ENCODE peak calls at places on chromosomes 12 and 14, in six cellular contexts. P is IMR-90, E is neuronal stem cell, I is mesenchymal stem cell, M is H9, L is H1. F is an unnamed sample.
A peak's percentile ranks its signal among the peaks of the same experiment; 100 is the strongest.

GRCh38 chr12:45989857-45990467 is 412 bp downstream of the SCAF11 start:
- DNase-seq in I (peak; percentile 79), P (peak; percentile 47), M (peak; percentile 56), L (no peak), E (peak; percentile 56), F (peak; percentile 68)

GRCh38 chr12:124174406-124174805 is 120.5 kb upstream of the RFLNA start:
- DNase-seq in M (no peak), I (peak; percentile 69), L (no peak), P (no peak), E (no peak), F (no peak)

GRCh38 chr12:5524116-5524768 is 92.3 kb downstream of the NTF3 start:
- DNase-seq in P (no peak), M (no peak), L (no peak), E (no peak), I (no peak), F (no peak)

GRCh38 chr12:52063986-52064649 is 5.7 kb upstream of the ATG101 start:
- DNase-seq in P (peak; percentile 97), M (no peak), I (peak; percentile 87), L (no peak), E (no peak), F (no peak)

GRCh38 chr12:91178139-91178561 is 4.5 kb downstream of the DCN start:
- DNase-seq in E (no peak), P (peak; percentile 62), M (no peak), L (no peak), I (peak; percentile 55), F (peak; percentile 15)

GRCh38 chr12:130933269-130933995 is 20.3 kb upstream of the ADGRD1 start:
- DNase-seq in P (no peak), I (no peak), E (no peak), L (no peak), M (no peak), F (no peak)

GRCh38 chr14:32073537-32074189 is 3.4 kb upstream of the ARHGAP5 start:
- DNase-seq in L (no peak), E (peak; percentile 62), M (no peak), P (peak; percentile 82), I (peak; percentile 86), F (peak; percentile 79)

GRCh38 chr14:100890044-100890443 is 13.5 kb downstream of the RTL1 start:
- DNase-seq in P (no peak), M (no peak), L (no peak), E (no peak), I (no peak), F (no peak)

GRCh38 chr12:48194780-48195179 is 8.3 kb downstream of the OR10AD1 start:
- DNase-seq in M (no peak), P (no peak), I (peak; percentile 54), L (no peak), E (no peak), F (no peak)

GRCh38 chr14:26766726-26767125 is 168.9 kb upstream of the NOVA1 start:
- DNase-seq in L (no peak), I (no peak), M (no peak), E (no peak), P (no peak), F (no peak)

GRCh38 chr12:12008232-12008850 is 62.4 kb upstream of the BCL2L14 start:
- DNase-seq in I (no peak), M (peak; percentile 63), L (no peak), P (no peak), E (no peak), F (no peak)

GRCh38 chr12:116236148-116236731 is 41.3 kb downstream of the MED13L start:
- DNase-seq in E (no peak), P (peak; percentile 54), M (no peak), L (no peak), I (peak; percentile 75), F (peak; percentile 70)

GRCh38 chr14:51614707-51615106 is 37.0 kb upstream of the FRMD6 start:
- DNase-seq in M (no peak), I (no peak), P (peak; percentile 55), L (no peak), E (no peak), F (no peak)

GRCh38 chr12:92208613-92209121 is 63.0 kb upstream of the BTG1 start:
- DNase-seq in L (no peak), E (no peak), I (peak; percentile 73), P (peak; percentile 31), M (no peak), F (peak; percentile 19)

GRCh38 chr12:80264386-80264785 is 165.0 kb downstream of the OTOGL start:
- DNase-seq in L (no peak), I (no peak), M (no peak), P (no peak), E (no peak), F (no peak)

GRCh38 chr12:93336344-93336743 is 41.4 kb upstream of the NUDT4 start:
- DNase-seq in L (no peak), E (peak; percentile 18), I (peak; percentile 49), M (no peak), P (peak; percentile 22), F (peak; percentile 24)

GRCh38 chr14:77654001-77654431 is 37.6 kb upstream of the SPTLC2 start:
- DNase-seq in M (peak; percentile 45), P (no peak), E (peak; percentile 49), L (no peak), I (no peak), F (no peak)

GRCh38 chr14:104874110-104874531 is 9.1 kb downstream of the CEP170B start:
- DNase-seq in I (no peak), E (no peak), M (no peak), P (no peak), L (no peak), F (no peak)

GRCh38 chr14:60655898-60656754 is 6.8 kb upstream of the SIX1 start:
- DNase-seq in E (peak; percentile 32), L (no peak), M (peak; percentile 48), I (peak; percentile 44), P (peak; percentile 25), F (peak; percentile 63)

DNA sequence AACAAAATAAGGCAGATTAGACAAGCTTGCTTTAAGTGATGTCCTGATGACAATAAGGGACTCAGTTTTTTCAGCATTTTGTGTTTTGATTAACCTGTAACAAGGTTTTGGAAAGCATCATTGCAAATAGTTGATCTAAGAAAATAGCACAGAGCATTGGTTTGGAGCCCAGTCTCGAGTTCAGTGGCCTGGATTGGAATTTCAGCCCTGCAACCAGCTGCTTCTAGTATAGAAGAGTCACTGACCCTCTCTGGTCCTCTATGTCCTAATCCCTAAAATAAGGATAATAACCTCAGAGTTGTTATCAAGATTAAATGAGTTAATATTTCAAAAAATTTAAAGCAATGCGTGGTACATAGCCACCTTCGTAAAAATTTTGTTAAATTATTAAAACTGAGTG is 25.5 kb downstream of the PDZRN4 start:
- DNase-seq in P (no peak), M (no peak), I (no peak), L (no peak), E (no peak), F (no peak)
- H2BK15ac ChIP-seq in P (no peak overlapping the region), M (no peak overlapping the region), I (no peak overlapping the region), L (no peak overlapping the region), E (no peak overlapping the region), F (no peak overlapping the region)

GRCh38 chr14:75322746-75323145 is 44.1 kb downstream of the FOS start:
- DNase-seq in E (no peak), I (no peak), L (no peak), P (no peak), M (peak; percentile 43), F (peak; percentile 53)

GRCh38 chr14:75318353-75318752 is 39.7 kb downstream of the FOS start:
- DNase-seq in L (no peak), E (no peak), M (no peak), I (no peak), P (no peak), F (no peak)

GRCh38 chr14:75319021-75319420 is 40.4 kb downstream of the FOS start:
- DNase-seq in I (no peak), E (no peak), P (no peak), M (no peak), L (no peak), F (no peak)

GRCh38 chr14:75328575-75328974 is 49.9 kb downstream of the FOS start:
- DNase-seq in E (no peak), M (no peak), P (no peak), L (no peak), I (no peak), F (no peak)

DNA sequence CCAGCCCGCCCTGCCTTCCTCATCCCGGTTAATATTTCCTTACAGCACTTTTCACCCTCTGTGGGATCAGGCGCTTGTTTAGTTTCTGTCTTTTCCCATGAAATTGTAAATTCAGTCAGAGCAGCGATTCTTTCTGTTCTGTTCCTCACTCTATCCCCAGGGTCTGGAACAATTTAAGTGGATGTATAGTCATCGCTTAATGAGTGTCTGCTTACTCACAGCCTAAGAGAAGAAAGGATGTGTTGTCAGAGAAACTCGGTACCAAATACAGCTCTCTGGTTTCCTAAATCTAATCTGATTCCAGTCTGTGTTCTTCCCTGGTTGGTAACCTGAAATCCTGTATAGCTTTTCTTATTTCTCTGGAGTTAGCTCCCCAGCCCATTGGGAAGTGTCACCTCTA is 44.9 kb downstream of the FOS start:
- DNase-seq in M (no peak), L (no peak), I (no peak), P (peak; percentile 27), E (no peak), F (no peak)
- H2BK15ac ChIP-seq in M (no peak overlapping the region), L (no peak overlapping the region), I (no peak overlapping the region), P (no peak overlapping the region), E (no peak overlapping the region), F (no peak overlapping the region)

GRCh38 chr12:54448344-54448743 is 25.1 kb downstream of the GTSF1 start:
- DNase-seq in L (no peak), E (no peak), M (no peak), P (no peak), I (no peak), F (no peak)
- H2BK15ac ChIP-seq in L (no peak overlapping the region), E (no peak overlapping the region), M (no peak overlapping the region), P (no peak overlapping the region), I (no peak overlapping the region), F (no peak overlapping the region)

GRCh38 chr12:4106617-4107016 is 166.9 kb upstream of the CCND2 start:
- DNase-seq in E (no peak), M (no peak), I (no peak), P (no peak), L (no peak), F (no peak)

GRCh38 chr12:4107436-4107878 is 166.1 kb upstream of the CCND2 start:
- DNase-seq in I (peak; percentile 80), P (peak; percentile 53), M (peak; percentile 78), E (no peak), L (peak; percentile 15), F (peak; percentile 90)

GRCh38 chr12:4109826-4110225 is 163.7 kb upstream of the CCND2 start:
- DNase-seq in E (no peak), L (no peak), I (no peak), M (no peak), P (no peak), F (no peak)

GRCh38 chr12:4108803-4109345 is 164.7 kb upstream of the CCND2 start:
- DNase-seq in I (no peak), E (no peak), L (no peak), P (no peak), M (no peak), F (no peak)

DNA sequence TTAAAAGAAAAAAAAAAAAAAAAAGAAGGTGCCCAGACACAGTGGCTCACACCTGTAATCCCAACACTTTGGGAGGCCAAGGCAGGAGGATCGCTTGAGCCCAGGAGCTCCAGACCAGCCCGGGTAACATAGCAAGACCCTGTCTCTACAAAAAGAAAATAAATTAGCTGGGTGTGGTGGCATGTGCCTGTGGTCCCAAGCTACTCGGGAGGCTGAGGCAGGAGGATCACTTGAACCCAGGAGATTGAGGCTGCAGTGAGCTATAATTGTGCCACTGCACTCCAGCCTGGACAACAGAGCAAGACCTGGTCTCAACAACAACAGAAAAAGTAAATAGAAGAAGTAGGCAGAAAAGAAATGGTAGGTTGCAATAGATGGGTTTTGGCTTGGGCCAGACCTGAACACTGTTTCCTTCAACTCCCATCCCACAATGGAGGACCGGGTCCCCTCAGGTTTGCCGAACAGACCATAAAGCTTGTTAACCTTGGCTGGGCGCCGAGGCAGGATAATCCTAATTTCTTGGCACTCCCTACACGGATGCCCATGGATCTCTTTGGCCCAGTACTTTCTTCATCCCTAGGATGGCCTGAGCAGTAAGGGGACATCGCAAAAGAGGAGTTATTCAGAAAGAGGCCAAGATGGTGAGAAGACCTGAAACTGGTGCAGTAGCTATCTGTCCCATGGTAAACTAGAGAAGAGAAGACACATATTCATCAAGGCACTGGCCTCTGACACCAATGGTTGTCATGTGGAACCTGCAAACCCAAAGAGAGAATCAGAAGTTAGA is 165.5 kb upstream of the CCND2 start:
- DNase-seq in L (no peak), P (no peak), M (no peak), E (no peak), I (no peak), F (no peak)
- H2BK15ac ChIP-seq in L (no peak overlapping the region), P (no peak overlapping the region), M (no peak overlapping the region), E (no peak overlapping the region), I (no peak overlapping the region), F (no peak overlapping the region)

F was measured in mesendoderm.